ENCODE peak calls at places on chromosomes 4 and X, in five cellular contexts. E, I, A, T and Q are unnamed samples.
A peak's percentile ranks its signal among the peaks of the same experiment; 100 is the strongest.

GRCh38 chr4:107379054-107379869 is 340.8 kb downstream of the PAPSS1 start:
- DNase-seq in I (no peak), A (no peak), E (no peak), T (peak; percentile 41), Q (peak; percentile 66)

GRCh38 chrX:132127748-132128147 is at the start of gene FRMD7:
- DNase-seq in T (no peak), I (no peak), A (no peak), E (peak; percentile 48), Q (peak; percentile 16)

GRCh38 chrX:118519411-118520205 is 24.0 kb downstream of the DOCK11 start:
- DNase-seq in T (peak; percentile 52), E (no peak), I (no peak), A (no peak), Q (peak; percentile 47)

GRCh38 chr4:168609369-168609768 is 112.5 kb downstream of the PALLD start:
- DNase-seq in A (no peak), T (no peak), E (no peak), I (no peak), Q (no peak)

GRCh38 chrX:152991123-152991522 is 2.8 kb downstream of the PNMA5 start:
- DNase-seq in A (no peak), I (no peak), E (no peak), T (no peak), Q (no peak)

GRCh38 chrX:47645530-47645929 is 4.8 kb downstream of the ELK1 start:
- DNase-seq in T (no peak), E (no peak), I (no peak), A (peak; percentile 32), Q (no peak)

GRCh38 chr4:20662851-20663250 is 37.4 kb upstream of the PACRGL start:
- DNase-seq in A (no peak), T (peak; percentile 12), E (no peak), I (no peak), Q (peak; percentile 32)

GRCh38 chrX:153463031-153463430 is 7.3 kb downstream of the HAUS7 start:
- DNase-seq in E (no peak), A (no peak), T (no peak), I (no peak), Q (no peak)

GRCh38 chr4:151675366-151676060 is 85.3 kb downstream of the GATB start:
- DNase-seq in E (peak; percentile 13), I (no peak), A (peak; percentile 41), T (no peak), Q (no peak)

GRCh38 chr4:1793496-1793840 is 375 bp downstream of the FGFR3 start:
- DNase-seq in I (no peak), E (peak; percentile 37), A (no peak), T (peak; percentile 37), Q (no peak)

GRCh38 chr4:1194028-1194900 is 21.9 kb upstream of the SPON2 start:
- DNase-seq in T (no peak), A (peak; percentile 91), E (peak; percentile 75), I (peak; percentile 34), Q (peak; percentile 64)

GRCh38 chrX:153643431-153644351 is 3.3 kb upstream of the DUSP9 start:
- DNase-seq in E (peak; percentile 49), A (peak; percentile 9), T (no peak), I (no peak), Q (no peak)

GRCh38 chr4:138406881-138407280 is 164.7 kb upstream of the SLC7A11 start:
- DNase-seq in T (peak; percentile 7), E (no peak), A (no peak), I (no peak), Q (no peak)

GRCh38 chrX:127708155-127708554 is 344.0 kb downstream of the ACTRT1 start:
- DNase-seq in I (no peak), T (no peak), E (no peak), A (no peak), Q (no peak)

GRCh38 chr4:120694973-120695372 is 227.6 kb downstream of the PRDM5 start:
- DNase-seq in I (no peak), A (no peak), T (peak; percentile 77), E (peak; percentile 11), Q (peak; percentile 81)

GRCh38 chr4:82363896-82364487 is 9.8 kb downstream of the HNRNPD start:
- DNase-seq in E (no peak), I (no peak), A (no peak), T (no peak), Q (no peak)

GRCh38 chrX:148609766-148610698 is 109.6 kb downstream of the AFF2 start:
- DNase-seq in E (peak; percentile 5), I (no peak), T (no peak), A (no peak), Q (peak; percentile 35)

GRCh38 chr4:158315706-158316105 is 105.4 kb downstream of the TMEM144 start:
- DNase-seq in E (no peak), T (peak; percentile 74), A (no peak), I (no peak), Q (no peak)

GRCh38 chr4:126071346-126072333 is 756.9 kb downstream of the FAT4 start:
- DNase-seq in A (peak; percentile 3), I (peak; percentile 94), T (peak; percentile 42), E (peak; percentile 92), Q (peak; percentile 56)

GRCh38 chr4:62709618-62710252 is 1509.6 kb downstream of the ADGRL3 start:
- DNase-seq in E (peak; percentile 57), A (peak; percentile 49), I (peak; percentile 55), T (no peak), Q (no peak)

GRCh38 chr4:184599492-184600135 is 49.6 kb downstream of the CASP3 start:
- DNase-seq in E (no peak), I (no peak), T (peak; percentile 85), A (no peak), Q (peak; percentile 57)

GRCh38 chr4:31194823-31195222 is 474.7 kb downstream of the PCDH7 start:
- DNase-seq in T (no peak), E (peak; percentile 85), A (no peak), I (peak; percentile 54), Q (no peak)

GRCh38 chr4:5124876-5125275 is 73.6 kb downstream of the STK32B start:
- DNase-seq in A (no peak), T (no peak), I (no peak), E (peak; percentile 50), Q (no peak)

GRCh38 chrX:65668362-65669310 is 1.2 kb downstream of the MSN start:
- DNase-seq in I (no peak), E (no peak), A (peak; percentile 17), T (peak; percentile 82), Q (peak; percentile 94)

GRCh38 chr4:128385683-128386304 is 98.2 kb upstream of the PGRMC2 start:
- DNase-seq in A (peak; percentile 20), E (peak; percentile 86), T (peak; percentile 66), I (no peak), Q (peak; percentile 74)

GRCh38 chr4:154441124-154441523 is 50.5 kb downstream of the DCHS2 start:
- DNase-seq in E (no peak), T (no peak), I (no peak), A (no peak), Q (no peak)

GRCh38 chrX:39261446-39262147 is 460.3 kb downstream of the MID1IP1 start:
- DNase-seq in T (peak; percentile 49), E (peak; percentile 69), I (peak; percentile 60), A (peak; percentile 24), Q (peak; percentile 89)

GRCh38 chr4:2812985-2813384 is 20.1 kb downstream of the SH3BP2 start:
- DNase-seq in I (no peak), T (no peak), A (no peak), E (no peak), Q (no peak)

GRCh38 chr4:15385928-15386327 is 41.9 kb upstream of the C1QTNF7 start:
- DNase-seq in E (no peak), T (no peak), I (no peak), A (peak; percentile 99), Q (no peak)

GRCh38 chr4:168923526-168924194 is 86.4 kb downstream of the CBR4 start:
- DNase-seq in I (peak; percentile 63), T (peak; percentile 67), A (peak; percentile 76), E (peak; percentile 82), Q (peak; percentile 70)